ENCODE peak calls at places on chromosome 15, in five cellular contexts. H is CD8-positive, alpha-beta memory T cell; D is SJSA1; L is thoracic aorta; O is testis. Y is an unnamed sample.

GRCh38 chr15:22845289-22845900 is 6.9 kb downstream of the NIPA2 start:
- DNase-seq in O (no peak), L (no peak), D (no peak), H (no peak), Y (peak; percentile 32)

GRCh38 chr15:57035664-57036063 is 117.2 kb downstream of the TCF12 start:
- DNase-seq in D (no peak), H (no peak), L (no peak), O (no peak), Y (no peak)

GRCh38 chr15:88331291-88331690 is 74.8 kb upstream of the NTRK3 start:
- DNase-seq in O (peak; percentile 80), L (no peak), D (no peak), H (peak; percentile 15), Y (peak; percentile 23)

GRCh38 chr15:66078196-66078928 is 175.2 kb downstream of the MEGF11 start:
- DNase-seq in H (no peak), D (no peak), L (no peak), O (no peak), Y (no peak)

GRCh38 chr15:94125698-94126097 is 105.7 kb upstream of the MCTP2 start:
- DNase-seq in D (no peak), O (no peak), L (no peak), H (no peak), Y (no peak)

GRCh38 chr15:41513282-41514227 is at the start of gene LTK:
- DNase-seq in O (peak; percentile 47), D (no peak), L (no peak), H (no peak), Y (no peak)

GRCh38 chr15:85531083-85531482 is 150.7 kb downstream of the AKAP13 start:
- DNase-seq in D (no peak), L (no peak), H (no peak), O (no peak), Y (no peak)

GRCh38 chr15:38042707-38043445 is 108.4 kb downstream of the TMCO5A start:
- DNase-seq in O (peak; percentile 54), H (no peak), L (no peak), D (no peak), Y (no peak)

GRCh38 chr15:31925541-31925940 is 104.8 kb upstream of the CHRNA7 start:
- DNase-seq in H (no peak), D (no peak), O (no peak), L (no peak), Y (no peak)

GRCh38 chr15:93072440-93073394 is 16.3 kb downstream of the RGMA start:
- DNase-seq in D (peak; percentile 83), O (peak; percentile 81), H (no peak), L (no peak), Y (peak; percentile 84)
- H3K4me1 ChIP-seq in D (peaks cover 21% of the 10 kb centered on the region), O (peaks cover 29% of the 10 kb centered on the region), H (peaks cover 8% of the 10 kb centered on the region), L (peaks cover 7% of the 10 kb centered on the region), Y (peaks cover 14% of the 10 kb centered on the region)

GRCh38 chr15:27828721-27829120 is 270.4 kb downstream of the OCA2 start:
- DNase-seq in O (no peak), H (no peak), L (no peak), D (no peak), Y (no peak)
- H3K36me3 ChIP-seq in O (no peaks in the 10 kb centered on the region), H (no peaks in the 10 kb centered on the region), L (no peaks in the 10 kb centered on the region), D (no peaks in the 10 kb centered on the region), Y (no peaks in the 10 kb centered on the region)

GRCh38 chr15:83656192-83656591 is 2.3 kb downstream of the ADAMTSL3 start:
- DNase-seq in D (no peak), H (no peak), L (no peak), O (no peak), Y (no peak)
- H3K4me3 ChIP-seq in D (no peak overlapping the region), H (no peak overlapping the region), L (no peak overlapping the region), O (no peak overlapping the region), Y (no peak overlapping the region)

GRCh38 chr15:28182216-28182615 is 83.1 kb upstream of the OCA2 start:
- DNase-seq in D (no peak), L (no peak), H (no peak), O (no peak), Y (peak; percentile 32)
- H3K4me1 ChIP-seq in D (no peaks in the 10 kb centered on the region), L (peaks cover 10% of the 10 kb centered on the region), H (no peaks in the 10 kb centered on the region), O (no peaks in the 10 kb centered on the region), Y (peaks cover 16% of the 10 kb centered on the region)

DNA sequence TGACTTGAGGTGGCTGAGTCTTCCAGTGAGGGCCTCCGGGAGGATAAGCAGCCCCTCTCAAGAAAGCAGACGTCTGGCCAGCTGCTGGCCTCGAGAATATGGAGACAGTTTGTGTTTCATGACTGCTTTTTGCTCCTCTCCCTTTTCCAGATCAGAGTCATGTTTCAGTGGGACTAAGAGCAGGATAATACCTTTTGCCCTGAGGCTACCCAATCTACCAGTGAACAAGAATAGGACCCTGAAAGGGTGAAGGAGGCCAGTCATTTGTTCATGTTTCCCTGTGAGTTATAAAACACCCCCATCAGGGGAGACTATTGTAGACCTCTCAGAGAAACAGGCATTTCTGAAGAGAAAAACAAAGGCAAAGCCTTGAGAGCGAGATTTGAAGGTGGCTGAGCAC is 137.4 kb downstream of the RYR3 start:
- DNase-seq in D (no peak), H (no peak), L (no peak), O (no peak), Y (no peak)
- H3K36me3 ChIP-seq in D (no peaks in the 10 kb centered on the region), H (no peaks in the 10 kb centered on the region), L (no peaks in the 10 kb centered on the region), O (no peaks in the 10 kb centered on the region), Y (no peaks in the 10 kb centered on the region)

GRCh38 chr15:100928632-100929280 is 9.6 kb downstream of the LRRK1 start:
- DNase-seq in O (no peak), H (no peak), D (peak; percentile 33), L (no peak), Y (no peak)
- H3K4me3 ChIP-seq in O (no peak overlapping the region), H (no peak overlapping the region), D (no peak overlapping the region), L (no peak overlapping the region), Y (no peak overlapping the region)

GRCh38 chr15:70439880-70440279 is 323.5 kb downstream of the UACA start:
- DNase-seq in D (no peak), H (no peak), O (no peak), L (no peak), Y (no peak)

GRCh38 chr15:70440416-70441138 is 322.8 kb downstream of the UACA start:
- DNase-seq in D (no peak), L (no peak), H (no peak), O (no peak), Y (no peak)

GRCh38 chr15:70442211-70442610 is 321.1 kb downstream of the UACA start:
- DNase-seq in O (no peak), L (no peak), H (no peak), D (no peak), Y (no peak)

GRCh38 chr15:70439304-70439877 is 324.0 kb downstream of the UACA start:
- DNase-seq in H (no peak), O (no peak), D (no peak), L (no peak), Y (no peak)

GRCh38 chr15:70442616-70443321 is 320.6 kb downstream of the UACA start:
- DNase-seq in H (no peak), L (no peak), D (no peak), O (no peak), Y (no peak)
- H3K4me1 ChIP-seq in H (peaks cover 12% of the 10 kb centered on the region), L (no peaks in the 10 kb centered on the region), D (no peaks in the 10 kb centered on the region), O (no peaks in the 10 kb centered on the region), Y (no peaks in the 10 kb centered on the region)

GRCh38 chr15:52407374-52407773 is 111.8 kb upstream of the MYO5C start:
- DNase-seq in O (no peak), H (no peak), D (no peak), L (no peak), Y (no peak)
- H3K36me3 ChIP-seq in O (no peaks in the 10 kb centered on the region), H (no peaks in the 10 kb centered on the region), D (peaks cover 2% of the 10 kb centered on the region), L (no peaks in the 10 kb centered on the region), Y (no peaks in the 10 kb centered on the region)